ENCODE peak calls at places on chromosomes 13 and 19, in seven cellular contexts. Q is H1, S is HEK293T, I is K562, M is HCT116, U is HepG2, H is GM12878. L is an unnamed sample.
A peak's percentile ranks its signal among the peaks of the same experiment; 100 is the strongest.

GRCh38 chr13:79295906-79296564 is 110.0 kb downstream of the RBM26 start:
- DNase-seq in Q (no peak), U (no peak), S (no peak), I (no peak), H (no peak), M (no peak), L (no peak)

GRCh38 chr13:112653821-112654220 is 36.0 kb upstream of the ATP11A start:
- DNase-seq in H (no peak), Q (no peak), I (no peak), U (no peak), S (no peak), M (no peak), L (no peak)

GRCh38 chr19:37980419-37980975 is 73.5 kb downstream of the SIPA1L3 start:
- DNase-seq in S (no peak), Q (no peak), U (no peak), I (no peak), M (no peak), H (no peak), L (no peak)

GRCh38 chr19:5484398-5485285 is 29.4 kb downstream of the ZNRF4 start:
- DNase-seq in S (no peak), H (no peak), U (peak; percentile 70), I (no peak), Q (no peak), M (no peak), L (no peak)

GRCh38 chr19:29735821-29736220 is 20.8 kb upstream of the C19orf12 start:
- DNase-seq in M (no peak), I (no peak), H (no peak), U (no peak), Q (no peak), S (no peak), L (no peak)

GRCh38 chr19:14517446-14517839 is 754 bp downstream of the DNAJB1 start:
- DNase-seq in I (no peak), Q (no peak), M (no peak), S (peak; percentile 19), H (no peak), U (no peak), L (no peak)

GRCh38 chr19:19525611-19526380 is 2.9 kb upstream of the YJEFN3 start:
- DNase-seq in H (no peak), U (no peak), S (no peak), M (no peak), I (no peak), Q (no peak), L (no peak)

GRCh38 chr13:106145997-106146864 is 389.2 kb downstream of the EFNB2 start:
- DNase-seq in M (no peak), I (no peak), H (no peak), S (peak; percentile 4), Q (no peak), U (no peak), L (no peak)

GRCh38 chr19:18496167-18496979 is 25.5 kb downstream of the ELL start:
- DNase-seq in U (peak; percentile 32), H (no peak), S (no peak), Q (no peak), I (peak; percentile 73), M (no peak), L (no peak)

GRCh38 chr19:34253711-34254551 is 423 bp upstream of the GARRE1 start:
- DNase-seq in M (no peak), U (peak; percentile 66), H (no peak), I (peak; percentile 89), S (no peak), Q (peak; percentile 50), L (peak; percentile 95)

GRCh38 chr13:64239372-64239771 is 2823.7 kb upstream of the PCDH20 start:
- DNase-seq in Q (no peak), H (no peak), M (no peak), S (no peak), I (no peak), U (no peak), L (no peak)

GRCh38 chr19:23415561-23416191 is 20.4 kb upstream of the ZNF91 start:
- DNase-seq in M (no peak), H (no peak), U (no peak), I (no peak), S (no peak), Q (peak; percentile 79), L (peak; percentile 90)

GRCh38 chr13:75871059-75871458 is 234.9 kb downstream of the LMO7 start:
- DNase-seq in H (no peak), M (no peak), I (no peak), S (no peak), Q (no peak), U (no peak), L (no peak)

GRCh38 chr13:49308977-49309408 is 61.3 kb downstream of the CDADC1 start:
- DNase-seq in M (no peak), S (no peak), Q (no peak), H (no peak), I (no peak), U (no peak), L (no peak)

GRCh38 chr13:77184455-77184854 is 142.4 kb downstream of the MYCBP2 start:
- DNase-seq in Q (no peak), M (no peak), U (no peak), H (peak; percentile 87), S (no peak), I (no peak), L (no peak)

GRCh38 chr13:26541678-26542553 is 15.6 kb upstream of the WASF3 start:
- DNase-seq in U (no peak), S (no peak), H (no peak), M (no peak), Q (no peak), I (no peak), L (no peak)

GRCh38 chr13:45393941-45394570 is 24.1 kb downstream of the SLC25A30 start:
- DNase-seq in M (peak; percentile 45), I (peak; percentile 62), U (peak; percentile 61), Q (no peak), H (no peak), S (peak; percentile 68), L (peak; percentile 63)

GRCh38 chr19:35882074-35882832 is 13.9 kb downstream of the APLP1 start:
- DNase-seq in M (peak; percentile 67), S (peak; percentile 46), Q (no peak), H (peak; percentile 33), I (peak; percentile 59), U (peak; percentile 64), L (no peak)
- TF ChIP-seq SP1 in M (no peak), S (no peak), Q (no peak), H (no peak), I (no peak), U (no peak), L (no peak)

GRCh38 chr19:45342911-45343310 is 2.4 kb downstream of the KLC3 start:
- DNase-seq in H (no peak), S (no peak), Q (no peak), M (no peak), I (no peak), U (no peak), L (no peak)

GRCh38 chr19:45339629-45340028 is 921 bp upstream of the KLC3 start:
- DNase-seq in I (no peak), M (no peak), Q (no peak), H (no peak), S (no peak), U (no peak), L (no peak)

GRCh38 chr19:45340899-45341453 is 426 bp downstream of the KLC3 start:
- DNase-seq in S (no peak), M (no peak), I (no peak), U (no peak), H (no peak), Q (no peak), L (peak; percentile 41)

GRCh38 chr19:45336696-45337251 is 3.8 kb upstream of the KLC3 start:
- DNase-seq in U (no peak), M (no peak), S (no peak), I (no peak), Q (no peak), H (no peak), L (no peak)

GRCh38 chr19:45340232-45340898 is at the start of gene KLC3:
- DNase-seq in M (peak; percentile 27), U (no peak), Q (no peak), I (peak; percentile 88), H (no peak), S (peak; percentile 76), L (peak; percentile 66)
- TF ChIP-seq SP1 in M (no peak), U (peak; percentile 66), Q (no peak), I (peak; percentile 68), H (no peak), S (no peak), L (peak; percentile 85)

GRCh38 chr19:6952956-6953355 is 65.6 kb downstream of the ADGRE1 start:
- DNase-seq in H (no peak), M (no peak), I (no peak), Q (no peak), S (no peak), U (no peak), L (no peak)

GRCh38 chr19:6948884-6949283 is 61.5 kb downstream of the ADGRE1 start:
- DNase-seq in S (no peak), M (no peak), I (no peak), Q (no peak), U (no peak), H (no peak), L (no peak)

GRCh38 chr19:6945733-6946132 is 58.4 kb downstream of the ADGRE1 start:
- DNase-seq in Q (no peak), S (no peak), I (no peak), H (no peak), M (no peak), U (no peak), L (no peak)

GRCh38 chr19:6947745-6948144 is 60.4 kb downstream of the ADGRE1 start:
- DNase-seq in M (peak; percentile 23), S (peak; percentile 16), U (peak; percentile 3), Q (no peak), I (no peak), H (peak; percentile 79), L (no peak)
- TF ChIP-seq SP1 in M (no peak), S (no peak), U (no peak), Q (no peak), I (no peak), H (no peak), L (no peak)

GRCh38 chr13:41708648-41709175 is 251.4 kb downstream of the RGCC start:
- DNase-seq in M (no peak), U (no peak), H (no peak), S (no peak), I (no peak), Q (no peak), L (no peak)
- TF ChIP-seq SP1 in M (no peak), U (no peak), H (no peak), S (no peak), I (no peak), Q (no peak), L (no peak)

DNA sequence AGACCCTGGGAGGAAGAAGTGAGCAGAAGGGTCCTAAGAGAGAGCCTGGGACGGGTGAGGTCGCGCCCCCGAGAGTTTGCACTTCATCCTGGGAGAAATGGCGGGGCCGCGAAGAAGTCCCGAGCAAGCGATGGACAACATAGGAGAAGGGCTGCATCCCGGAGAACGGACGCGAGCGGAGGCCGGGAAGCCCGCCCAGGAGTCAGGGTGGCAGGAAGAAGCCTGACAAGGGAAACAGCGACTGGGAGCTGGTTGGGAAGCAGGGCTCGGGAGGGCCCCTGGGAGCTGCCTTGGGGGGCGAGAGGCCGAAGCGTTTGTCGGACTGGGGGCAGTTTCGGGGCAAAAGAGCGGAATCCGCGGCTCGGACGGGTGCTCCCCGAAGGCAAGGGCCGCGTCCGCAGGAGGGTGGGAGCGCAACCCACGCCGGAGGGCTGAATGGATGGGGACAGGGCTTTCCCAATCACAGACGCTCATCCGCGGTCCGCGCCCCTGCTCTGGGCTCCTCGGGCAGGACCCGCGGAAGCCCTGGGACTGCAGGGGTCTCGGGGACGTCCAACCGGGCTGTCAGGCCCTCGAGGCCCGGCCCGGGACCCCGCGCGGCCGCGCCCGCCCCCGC is 469 bp downstream of the ABHD17A start:
- DNase-seq in M (no peak), I (no peak), S (no peak), Q (no peak), H (no peak), U (no peak), L (no peak)
- TF ChIP-seq SP1 in M (no peak), I (peak; percentile 28), S (no peak), Q (no peak), H (no peak), U (no peak), L (no peak)

GRCh38 chr13:59533561-59534337 is 630.0 kb downstream of the DIAPH3 start:
- DNase-seq in I (no peak), M (no peak), H (no peak), Q (no peak), U (peak; percentile 12), S (no peak), L (no peak)
- TF ChIP-seq SP1 in I (no peak), M (no peak), H (no peak), Q (no peak), U (no peak), S (no peak), L (no peak)

L was measured in WTC11.